ENCODE peak calls at places on chromosomes 4 and X, in nine cellular contexts. Y, K, D, C, T, N, L, H and P are unnamed samples.

GRCh38 chrX:112636951-112637541 is 42.7 kb downstream of the LHFPL1 start:
- DNase-seq in Y (peak), K (no peak), L (no peak), D (no peak), H (peak), N (no peak), T (no peak), C (no peak), P (peak)

GRCh38 chr4:163393471-163393870 is 49.8 kb downstream of the NPY5R start:
- DNase-seq in H (no peak), D (no peak), Y (no peak), K (no peak), L (no peak), C (no peak), N (no peak), T (no peak), P (no peak)

GRCh38 chrX:154401045-154401799 is 3.0 kb downstream of the RPL10 start:
- DNase-seq in L (no peak), H (peak), N (peak), C (no peak), D (no peak), Y (no peak), K (no peak), T (no peak), P (no peak)

GRCh38 chr4:184450743-184451142 is 23.6 kb downstream of the IRF2 start:
- DNase-seq in Y (no peak), H (no peak), N (no peak), T (no peak), L (no peak), K (no peak), D (no peak), C (no peak), P (no peak)

GRCh38 chrX:63930140-63930539 is 145.1 kb upstream of the ARHGEF9 start:
- DNase-seq in Y (no peak), N (no peak), H (no peak), C (no peak), D (no peak), L (no peak), K (no peak), T (no peak), P (no peak)

GRCh38 chrX:100611951-100612350 is 24.7 kb downstream of the TSPAN6 start:
- DNase-seq in T (no peak), C (no peak), N (no peak), K (no peak), Y (no peak), D (no peak), H (no peak), L (no peak), P (no peak)

GRCh38 chrX:37603938-37604409 is 32.5 kb downstream of the LANCL3 start:
- DNase-seq in L (no peak), T (no peak), D (no peak), H (no peak), Y (no peak), C (no peak), K (peak), N (no peak), P (no peak)

GRCh38 chr4:165971941-165972340 is 98.9 kb downstream of the TLL1 start:
- DNase-seq in K (no peak), T (no peak), D (no peak), Y (no peak), H (no peak), N (no peak), L (no peak), C (no peak), P (peak)

GRCh38 chr4:19005211-19005610 is 983.7 kb upstream of the LCORL start:
- DNase-seq in H (peak), L (no peak), C (peak), Y (peak), T (no peak), K (no peak), D (no peak), N (peak), P (peak)

GRCh38 chr4:165031436-165032211 is at the start of gene TRIM60:
- DNase-seq in L (no peak), H (no peak), T (no peak), D (no peak), N (no peak), Y (no peak), C (no peak), K (no peak), P (no peak)

GRCh38 chr4:168433576-168433975 is 46.7 kb downstream of the DDX60L start:
- DNase-seq in L (no peak), Y (no peak), T (no peak), K (no peak), D (no peak), N (no peak), H (peak), C (no peak), P (no peak)

GRCh38 chrX:140141444-140142029 is 176.2 kb upstream of the CXorf66 start:
- DNase-seq in C (no peak), H (peak), L (no peak), D (peak), Y (peak), N (peak), K (peak), T (no peak), P (peak)

GRCh38 chr4:108834787-108835384 is 72.0 kb upstream of the ETNPPL start:
- DNase-seq in T (no peak), C (peak), L (no peak), H (peak), D (no peak), N (peak), K (no peak), Y (no peak), P (peak)

GRCh38 chr4:140693577-140693976 is 62.6 kb downstream of the TBC1D9 start:
- DNase-seq in D (no peak), K (no peak), T (no peak), L (no peak), C (no peak), H (peak), N (no peak), Y (no peak), P (no peak)

GRCh38 chr4:76584235-76585152 is 149.5 kb downstream of the SHROOM3 start:
- DNase-seq in T (no peak), D (no peak), H (no peak), Y (no peak), K (peak), C (no peak), N (no peak), L (no peak), P (no peak)

GRCh38 chr4:186021461-186022167 is 47.3 kb upstream of the TLR3 start:
- DNase-seq in T (no peak), C (no peak), H (peak), Y (peak), K (peak), N (peak), D (peak), L (no peak), P (peak)

GRCh38 chr4:3311489-3312171 is 18.8 kb downstream of the RGS12 start:
- DNase-seq in K (no peak), D (no peak), H (no peak), N (peak), T (no peak), L (peak), Y (no peak), C (no peak), P (no peak)

GRCh38 chr4:164095313-164096110 is 601.0 kb downstream of the TMA16 start:
- DNase-seq in D (no peak), H (no peak), N (no peak), C (no peak), T (no peak), K (no peak), Y (peak), L (no peak), P (peak)

GRCh38 chr4:172809319-172809718 is 359.3 kb upstream of the GALNT7 start:
- DNase-seq in Y (no peak), C (no peak), K (no peak), H (no peak), L (no peak), N (no peak), T (no peak), D (no peak), P (no peak)

GRCh38 chr4:24164054-24164453 is 274.2 kb upstream of the PPARGC1A start:
- DNase-seq in Y (peak), H (no peak), T (no peak), N (no peak), L (no peak), D (no peak), C (no peak), K (no peak), P (peak)

GRCh38 chrX:47169726-47170515 is 23.7 kb upstream of the UBA1 start:
- DNase-seq in K (no peak), L (peak), Y (no peak), D (no peak), T (no peak), H (peak), N (peak), C (no peak), P (peak)

GRCh38 chr4:155705664-155706063 is 39.0 kb downstream of the GUCY1A1 start:
- DNase-seq in N (peak), H (peak), C (no peak), K (no peak), Y (peak), T (no peak), D (no peak), L (no peak), P (peak)

GRCh38 chrX:118496763-118497079 is 1.1 kb downstream of the DOCK11 start:
- DNase-seq in T (no peak), H (no peak), L (no peak), K (peak), N (no peak), C (no peak), Y (no peak), D (no peak), P (no peak)

GRCh38 chr4:112327950-112328349 is 30.8 kb downstream of the ALPK1 start:
- DNase-seq in Y (peak), C (peak), D (no peak), H (peak), K (no peak), T (no peak), N (peak), L (peak), P (peak)

GRCh38 chrX:24494544-24495113 is 29.5 kb downstream of the PDK3 start:
- DNase-seq in Y (peak), D (peak), T (no peak), L (no peak), H (peak), K (no peak), C (peak), N (peak), P (peak)

GRCh38 chr4:134027931-134028330 is 173.7 kb downstream of the PABPC4L start:
- DNase-seq in T (no peak), C (peak), H (peak), N (peak), D (no peak), Y (peak), K (no peak), L (no peak), P (peak)

GRCh38 chrX:79081895-79082512 is 62.5 kb upstream of the GPR174 start:
- DNase-seq in H (peak), N (peak), Y (peak), C (no peak), L (no peak), T (no peak), K (peak), D (peak), P (peak)

DNA sequence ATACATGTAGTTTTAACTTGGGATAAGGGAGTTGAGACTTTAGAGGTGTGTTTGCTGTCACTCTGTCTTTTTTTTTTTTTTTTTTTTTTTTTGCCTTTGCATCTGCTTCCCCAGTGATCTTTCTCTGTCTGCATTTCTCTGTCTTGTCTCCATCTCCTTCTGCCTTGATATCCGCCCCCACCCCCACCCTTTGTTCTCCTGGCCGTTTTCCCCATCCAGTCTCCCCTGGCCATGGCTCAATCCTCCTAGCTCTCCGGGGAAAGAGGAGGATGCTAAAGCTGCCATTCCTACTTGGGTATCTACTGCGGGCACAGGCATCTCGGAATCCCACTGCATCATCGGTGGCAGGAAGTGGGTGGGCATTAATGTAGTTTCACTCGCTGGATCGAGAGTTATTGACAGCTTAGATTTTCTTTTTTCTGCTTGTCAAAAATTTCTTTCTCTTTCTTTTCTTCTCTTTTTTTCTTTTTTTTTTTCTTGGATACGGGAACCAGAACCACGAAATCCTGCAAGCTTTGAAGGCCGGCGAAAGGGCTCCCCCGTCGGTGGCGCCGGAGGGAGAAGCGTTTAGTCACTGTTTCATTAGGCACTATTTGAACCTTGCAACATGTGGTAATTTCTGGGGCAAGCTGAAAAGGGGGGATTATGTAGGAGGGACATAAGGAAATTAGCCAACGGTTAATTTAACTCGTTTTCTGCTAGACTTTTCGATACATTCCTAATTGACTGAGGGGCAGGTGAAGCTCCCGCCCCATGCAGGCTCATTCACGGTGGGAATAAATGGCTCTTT is 8.2 kb downstream of the GSX2 start:
- DNase-seq in D (no peak), K (no peak), L (no peak), T (no peak), N (no peak), C (no peak), Y (no peak), H (no peak), P (no peak)
- TF ChIP-seq CTCF in D (no peak), K (no peak), L (no peak), T (no peak), N (no peak), C (peak), Y (peak), H (peak), P (peak)

DNA sequence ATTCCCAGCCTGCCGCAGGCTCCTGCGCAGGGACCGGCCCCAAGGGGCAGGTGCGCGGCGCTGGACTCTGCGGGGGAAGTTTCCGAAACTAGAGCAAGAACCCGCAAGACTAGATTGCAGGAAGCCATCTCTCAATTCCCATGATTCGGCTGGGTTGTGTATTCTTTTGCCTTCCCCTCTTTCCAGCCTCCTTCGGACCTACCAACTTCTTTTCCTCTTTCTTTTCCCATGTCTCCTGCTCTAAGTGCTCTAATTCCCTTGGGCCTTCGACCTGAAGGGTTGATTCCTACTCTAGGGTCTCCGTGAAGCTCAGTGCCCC is 645 bp upstream of the OPHN1 start:
- DNase-seq in H (no peak), Y (no peak), D (no peak), N (no peak), K (no peak), L (no peak), T (no peak), C (no peak), P (no peak)
- H3K4me3 ChIP-seq in H (peak), Y (peak), D (peak), N (peak), K (peak), L (peak), T (peak), C (peak), P (peak)

DNA sequence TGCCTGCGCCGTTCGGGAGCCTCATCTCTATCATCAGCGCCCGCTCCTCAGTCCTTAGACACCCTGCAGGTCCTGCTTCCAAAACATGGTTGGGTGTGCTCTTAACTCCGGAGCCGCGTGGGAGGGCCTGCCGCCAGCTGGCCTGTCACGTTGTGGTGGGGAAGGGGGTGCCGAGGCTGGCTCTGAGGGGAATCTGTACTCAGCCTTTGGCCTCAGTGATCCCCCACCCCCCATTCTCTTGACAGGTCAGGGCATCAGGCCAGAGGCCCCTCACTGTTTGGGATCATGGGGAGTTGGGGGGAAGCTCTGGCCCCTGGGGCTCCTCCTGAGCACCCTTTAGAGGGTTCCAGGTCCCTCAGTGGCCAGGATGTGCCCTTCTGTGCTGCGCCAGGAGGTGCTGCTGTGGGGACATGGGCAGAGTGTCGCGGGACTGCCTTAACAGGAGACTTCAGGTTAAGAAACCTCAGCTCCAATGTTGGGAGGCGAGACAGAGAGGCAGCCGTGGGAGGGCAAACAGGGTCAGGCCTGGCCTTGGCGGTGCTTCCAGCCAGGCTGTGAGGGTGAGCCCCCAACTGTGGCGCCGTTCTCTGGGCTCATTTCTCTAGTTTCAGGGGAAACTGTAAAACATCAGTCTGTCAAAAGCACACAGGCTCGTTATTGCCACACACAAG is 33.5 kb downstream of the TRMT44 start:
- DNase-seq in D (no peak), C (no peak), H (peak), T (no peak), Y (no peak), L (no peak), K (peak), N (no peak), P (no peak)
- TF ChIP-seq CTCF in D (no peak), C (no peak), H (no peak), T (no peak), Y (no peak), L (no peak), K (no peak), N (no peak), P (peak)

GRCh38 chr4:2057382-2058065 is 1.6 kb upstream of the NAT8L start:
- DNase-seq in C (no peak), K (no peak), N (no peak), T (no peak), H (no peak), Y (no peak), D (no peak), L (peak), P (no peak)

GRCh38 chr4:2059726-2060577 is 825 bp downstream of the NAT8L start:
- DNase-seq in L (peak), D (no peak), C (no peak), N (peak), Y (no peak), H (no peak), K (peak), T (peak), P (no peak)

GRCh38 chr4:2059034-2059725 is at the start of gene NAT8L:
- DNase-seq in H (peak), L (no peak), D (peak), T (peak), K (peak), N (peak), Y (no peak), C (no peak), P (no peak)

GRCh38 chr4:2060578-2061207 is 1.6 kb downstream of the NAT8L start:
- DNase-seq in Y (no peak), H (no peak), C (no peak), D (no peak), T (peak), K (no peak), N (peak), L (peak), P (no peak)

DNA sequence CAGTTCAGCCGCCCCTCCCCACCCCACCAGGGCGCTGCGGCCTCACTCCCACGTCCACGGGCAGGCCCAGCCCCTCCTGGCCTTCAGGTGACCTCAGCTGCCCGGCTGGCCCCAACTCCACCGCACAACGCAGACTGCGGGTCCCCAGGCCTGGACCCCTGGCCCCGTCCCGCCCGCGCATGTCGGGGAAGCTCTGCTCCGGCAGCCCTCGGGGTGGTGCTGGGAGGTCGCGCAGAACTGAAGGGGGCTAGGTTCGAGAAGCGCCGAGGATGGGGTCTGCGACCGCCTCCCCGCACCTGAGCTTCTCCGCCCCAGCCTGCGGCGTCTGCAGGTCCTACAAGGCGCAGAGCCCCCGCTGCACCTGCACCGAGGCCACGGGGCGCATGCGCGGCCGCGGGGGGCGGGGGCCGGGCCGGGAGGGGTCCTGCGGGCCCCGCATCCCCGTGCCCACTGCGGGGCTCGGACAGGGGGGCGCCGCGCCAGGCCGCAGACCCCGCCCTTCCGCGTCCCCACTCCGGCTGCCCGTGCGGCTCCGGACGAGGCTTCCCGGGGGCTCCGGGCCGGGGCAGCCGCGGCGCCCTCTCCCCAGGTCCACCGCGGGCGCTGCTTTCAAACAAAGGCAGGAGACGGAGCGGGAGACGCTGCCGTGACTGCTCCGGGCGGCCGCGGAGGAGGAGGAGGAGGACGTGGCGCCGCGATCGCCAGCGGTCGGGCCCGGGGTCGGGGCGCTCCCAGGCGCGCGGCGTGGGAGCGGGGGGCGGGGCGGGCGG is 678 bp upstream of the NAT8L start:
- DNase-seq in Y (no peak), L (peak), D (peak), N (peak), C (no peak), K (peak), T (peak), H (no peak), P (no peak)
- H3K4me3 ChIP-seq in Y (peak), L (peak), D (peak), N (peak), C (no peak), K (peak), T (no peak), H (peak), P (no peak)

GRCh38 chr4:180832086-180832485 is 1411.1 kb upstream of the TENM3 start:
- DNase-seq in T (no peak), K (no peak), L (no peak), D (no peak), N (no peak), H (no peak), Y (no peak), C (no peak), P (no peak)
- TF ChIP-seq CTCF in T (peak), K (no peak), L (no peak), D (no peak), N (no peak), H (peak), Y (peak), C (no peak), P (peak)

GRCh38 chr4:6643141-6643847 is 2.8 kb downstream of the MRFAP1 start:
- DNase-seq in H (no peak), K (no peak), D (no peak), Y (no peak), L (no peak), C (no peak), N (no peak), T (no peak), P (no peak)
- H3K4me3 ChIP-seq in H (no peak), K (no peak), D (no peak), Y (no peak), L (peak), C (peak), N (no peak), T (no peak), P (no peak)

GRCh38 chr4:150570123-150570522 is 11.8 kb upstream of the MAB21L2 start:
- DNase-seq in T (no peak), L (no peak), D (no peak), Y (no peak), C (no peak), N (no peak), H (no peak), K (no peak), P (no peak)
- TF ChIP-seq CTCF in T (no peak), L (no peak), D (no peak), Y (no peak), C (no peak), N (no peak), H (no peak), K (no peak), P (no peak)

GRCh38 chr4:118353452-118353851 is 649 bp upstream of the PRSS12 start:
- DNase-seq in C (no peak), D (no peak), H (no peak), T (no peak), Y (no peak), N (no peak), K (no peak), L (no peak), P (no peak)
- H3K4me3 ChIP-seq in C (peak), D (peak), H (no peak), T (no peak), Y (peak), N (peak), K (peak), L (peak), P (peak)